ENCODE peak calls at places on chromosomes 4 and X, in eight cellular contexts. T, D, C, A, G, F, Q and U are unnamed samples. For H3K4me1, the result is how much of the 10 kb centered on the place peaks cover.

GRCh38 chr4:16289872-16290554 is 63.7 kb upstream of the TAPT1 start:
- DNase-seq in D (no peak), F (peak), Q (no peak), G (peak), T (no peak), A (peak), C (no peak), U (peak)

GRCh38 chrX:105299286-105299685 is 78.8 kb upstream of the TEX13A start:
- DNase-seq in G (no peak), C (no peak), T (no peak), D (no peak), Q (no peak), A (no peak), F (no peak), U (no peak)

GRCh38 chrX:97517763-97518162 is 634.1 kb downstream of the RPA4 start:
- DNase-seq in Q (no peak), G (no peak), A (no peak), D (no peak), T (no peak), F (no peak), C (no peak), U (no peak)

GRCh38 chr4:185711764-185712163 is 100.2 kb downstream of the SORBS2 start:
- DNase-seq in Q (no peak), T (no peak), C (no peak), G (no peak), A (no peak), D (no peak), F (peak), U (no peak)

GRCh38 chr4:14196141-14196540 is 568.6 kb upstream of the BOD1L1 start:
- DNase-seq in Q (no peak), F (peak), A (peak), G (peak), D (no peak), T (no peak), C (peak), U (peak)

GRCh38 chr4:4969298-4969697 is 50.0 kb downstream of the CYTL1 start:
- DNase-seq in Q (no peak), T (peak), C (peak), D (no peak), G (no peak), F (peak), A (no peak), U (peak)

GRCh38 chr4:3851881-3852280 is 85.7 kb downstream of the ADRA2C start:
- DNase-seq in F (no peak), G (peak), Q (no peak), T (no peak), A (peak), D (no peak), C (no peak), U (no peak)

GRCh38 chrX:17655232-17656034 is 81.9 kb upstream of the SCML1 start:
- DNase-seq in Q (peak), G (no peak), C (no peak), D (no peak), F (no peak), T (no peak), A (no peak), U (peak)

GRCh38 chr4:14415146-14415545 is 587.1 kb upstream of the CPEB2 start:
- DNase-seq in F (peak), C (no peak), A (peak), Q (no peak), D (no peak), T (no peak), G (peak), U (no peak)

GRCh38 chr4:48939785-48940184 is 33.2 kb upstream of the OCIAD2 start:
- DNase-seq in C (no peak), T (no peak), G (no peak), Q (no peak), F (peak), A (peak), D (no peak), U (peak)

GRCh38 chr4:165489786-165490185 is 111.0 kb downstream of the CPE start:
- DNase-seq in D (no peak), C (no peak), F (no peak), T (no peak), Q (no peak), A (no peak), G (no peak), U (no peak)

GRCh38 chr4:26900765-26901164 is 40.1 kb downstream of the STIM2 start:
- DNase-seq in C (no peak), F (no peak), A (peak), G (no peak), Q (no peak), D (no peak), T (no peak), U (no peak)

GRCh38 chr4:26907731-26908599 is 47.3 kb downstream of the STIM2 start:
- DNase-seq in G (no peak), F (no peak), Q (no peak), D (no peak), T (no peak), C (no peak), A (no peak), U (no peak)

GRCh38 chr4:26899991-26900390 is 39.4 kb downstream of the STIM2 start:
- DNase-seq in G (no peak), Q (no peak), T (no peak), C (no peak), D (no peak), F (peak), A (peak), U (no peak)

GRCh38 chr4:26909369-26909768 is 48.7 kb downstream of the STIM2 start:
- DNase-seq in G (no peak), A (no peak), F (no peak), C (no peak), D (no peak), Q (no peak), T (no peak), U (no peak)

DNA sequence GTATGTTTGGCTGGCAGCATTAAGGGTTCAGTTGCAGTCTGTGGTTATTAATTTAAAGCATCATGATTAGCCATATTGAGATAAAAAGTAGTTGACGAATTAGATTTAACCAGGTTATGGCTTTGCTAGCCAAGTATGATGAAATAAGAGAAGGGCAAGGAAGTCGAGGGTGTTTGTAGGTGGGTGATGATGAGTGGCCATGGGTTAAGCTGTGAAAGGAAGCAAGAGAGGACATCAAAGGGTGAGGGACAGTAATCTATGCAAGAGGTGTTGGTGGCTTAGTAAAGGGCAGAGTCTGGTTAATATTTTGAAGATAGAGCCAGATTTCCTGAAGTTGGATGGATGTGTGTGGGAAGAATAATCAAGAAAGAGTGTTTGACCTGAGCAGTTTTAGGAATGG is 44.5 kb downstream of the STIM2 start:
- DNase-seq in Q (no peak), D (no peak), C (no peak), F (no peak), T (no peak), A (no peak), G (no peak), U (no peak)
- H3K4me1 ChIP-seq in Q (under half), D (under half), C (under half), F (under half), T (under half), A (half or more), G (under half), U (under half)

DNA sequence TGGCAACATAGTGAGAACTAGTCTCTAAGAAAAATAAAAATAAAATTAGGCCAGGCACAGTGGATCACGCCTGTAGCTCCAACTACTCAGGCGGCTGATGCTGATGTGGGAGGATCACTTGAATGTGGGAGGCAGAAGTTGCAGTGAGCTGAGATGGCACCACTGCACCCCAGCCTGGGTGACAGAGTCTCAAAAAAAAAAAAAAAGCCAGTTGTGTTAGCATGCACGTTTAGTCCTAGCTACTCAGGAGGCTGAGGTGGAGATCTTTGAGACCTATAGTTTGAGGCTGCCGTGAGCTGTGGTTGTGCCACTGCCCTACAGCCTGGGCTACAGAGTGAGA is 2.5 kb downstream of the DCK start:
- DNase-seq in Q (no peak), D (no peak), F (no peak), A (no peak), C (no peak), G (no peak), T (no peak), U (no peak)
- H3K4me1 ChIP-seq in Q (under half), D (under half), F (under half), A (under half), C (under half), G (under half), T (under half), U (under half)

GRCh38 chrX:13688772-13689518 is at the start of gene RAB9A:
- DNase-seq in F (peak), T (peak), A (peak), D (peak), G (peak), Q (peak), C (peak), U (peak)
- H3K4me1 ChIP-seq in F (under half), T (under half), A (under half), D (under half), G (under half), Q (under half), C (under half), U (under half)

GRCh38 chr4:89800012-89800516 is 36.9 kb downstream of the SNCA start:
- DNase-seq in T (no peak), D (no peak), G (peak), Q (no peak), C (no peak), F (peak), A (peak), U (peak)
- H3K4me1 ChIP-seq in T (under half), D (under half), G (under half), Q (under half), C (under half), F (under half), A (under half), U (under half)

DNA sequence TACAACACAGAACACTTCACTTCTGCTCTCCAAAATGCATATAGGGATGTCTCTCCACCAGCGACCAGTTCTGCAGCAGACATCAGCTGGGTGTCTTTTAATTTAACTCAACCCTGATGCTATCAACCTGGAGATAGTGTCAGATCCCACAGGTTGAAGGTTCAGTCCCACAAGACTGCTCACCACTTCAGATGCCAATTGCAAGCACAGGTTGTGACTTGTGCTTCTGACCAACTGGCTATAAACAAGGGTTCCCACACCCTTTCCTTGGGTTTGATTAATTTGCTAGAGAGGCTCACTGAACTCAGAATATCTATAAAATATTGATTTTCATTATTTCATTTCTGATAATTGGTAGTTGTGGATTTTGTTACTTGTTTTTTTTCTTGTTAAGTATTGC is 177.4 kb upstream of the HS3ST1 start:
- DNase-seq in Q (no peak), A (no peak), F (no peak), C (no peak), D (no peak), G (no peak), T (no peak), U (no peak)
- H3K4me1 ChIP-seq in Q (under half), A (under half), F (under half), C (under half), D (under half), G (under half), T (under half), U (under half)

GRCh38 chrX:2691543-2692220 is 587 bp downstream of the CD99 start:
- DNase-seq in F (peak), D (peak), A (peak), T (peak), C (peak), G (peak), Q (peak), U (peak)
- H3K4me1 ChIP-seq in F (under half), D (under half), A (under half), T (under half), C (half or more), G (under half), Q (under half), U (under half)

GRCh38 chr4:113637823-113638691 is 123.5 kb downstream of the CAMK2D start:
- DNase-seq in T (no peak), A (no peak), F (no peak), C (no peak), Q (no peak), D (no peak), G (peak), U (no peak)
- H3K4me1 ChIP-seq in T (half or more), A (under half), F (under half), C (half or more), Q (under half), D (under half), G (under half), U (under half)

GRCh38 chr4:156945532-156945931 is 26.1 kb downstream of the PDGFC start:
- DNase-seq in F (peak), A (no peak), G (no peak), T (no peak), C (no peak), Q (no peak), D (no peak), U (no peak)
- H3K4me1 ChIP-seq in F (under half), A (half or more), G (under half), T (under half), C (half or more), Q (under half), D (under half), U (under half)

GRCh38 chrX:45801554-45801953 is 600.9 kb upstream of the DIPK2B start:
- DNase-seq in A (peak), F (peak), C (no peak), D (no peak), G (peak), Q (no peak), T (no peak), U (no peak)

GRCh38 chrX:45806410-45807121 is 605.9 kb upstream of the DIPK2B start:
- DNase-seq in G (peak), Q (no peak), T (no peak), D (no peak), F (peak), C (no peak), A (no peak), U (no peak)

GRCh38 chrX:45799576-45799975 is 598.9 kb upstream of the DIPK2B start:
- DNase-seq in A (no peak), Q (no peak), G (no peak), D (no peak), T (no peak), C (no peak), F (no peak), U (no peak)

GRCh38 chrX:45807572-45808425 is 607.1 kb upstream of the DIPK2B start:
- DNase-seq in D (no peak), Q (no peak), G (no peak), A (peak), T (no peak), C (no peak), F (peak), U (peak)

DNA sequence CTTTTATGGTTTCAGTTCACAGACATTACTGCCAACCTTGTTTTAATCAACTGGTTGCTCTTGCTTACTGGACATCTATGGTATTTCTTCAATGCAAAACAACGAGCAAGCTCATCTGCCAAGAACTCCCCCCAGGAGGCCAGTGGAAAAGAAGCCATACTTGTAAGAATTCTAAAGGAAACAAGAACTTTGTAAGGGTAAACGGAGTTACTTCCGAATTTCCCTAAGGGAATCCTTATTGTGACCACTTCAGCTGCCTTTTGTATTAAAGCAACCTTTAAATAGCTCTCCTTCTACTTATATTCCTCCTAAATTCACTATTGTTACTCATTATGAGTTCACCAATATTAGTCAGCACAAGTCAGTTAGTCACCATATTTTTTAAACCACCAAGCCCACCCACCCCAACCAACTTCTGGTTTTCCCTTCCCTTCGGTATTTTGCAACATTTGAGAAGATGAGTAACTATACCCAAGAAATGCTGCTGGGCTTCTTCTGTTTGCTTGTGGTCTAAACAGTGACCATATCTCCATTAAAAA is 602.8 kb upstream of the DIPK2B start:
- DNase-seq in T (no peak), C (no peak), D (no peak), A (peak), Q (no peak), F (peak), G (no peak), U (peak)
- H3K4me1 ChIP-seq in T (under half), C (under half), D (under half), A (half or more), Q (under half), F (under half), G (under half), U (under half)

DNA sequence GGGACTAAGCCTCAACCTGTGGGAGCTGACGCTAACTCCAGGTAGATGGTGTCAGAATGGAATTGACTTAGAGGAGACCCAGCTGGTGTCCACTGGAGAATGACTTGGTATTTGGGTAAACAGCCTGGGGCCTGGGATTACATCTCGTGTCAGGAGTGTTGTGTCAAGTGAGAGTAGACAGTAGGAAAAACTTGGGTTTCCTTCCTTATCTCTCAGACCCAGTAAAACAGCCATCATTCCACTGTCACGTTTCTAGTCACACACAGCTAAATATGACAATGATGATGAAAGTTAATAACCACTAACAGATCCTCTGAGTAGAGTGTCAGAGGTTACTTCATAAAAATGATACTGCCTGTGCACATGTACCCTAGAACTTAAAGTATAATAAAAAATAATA is 13.8 kb downstream of the ZNF674 start:
- DNase-seq in G (no peak), T (no peak), C (no peak), F (no peak), Q (no peak), A (no peak), D (no peak), U (no peak)
- H3K4me1 ChIP-seq in G (under half), T (under half), C (under half), F (under half), Q (under half), A (under half), D (under half), U (under half)